ENCODE peak calls at places on chromosomes 16 and 17, in nine cellular contexts. O is NCI-H1092 treated with DMSO at 0.1 percent for 48 hours, Q is GM23338, U is adrenal gland, E is iris pigment epithelial cell, G is hepatic stellate cell, W is NCI-H446, C is uterus, A is PC-9. M is an unnamed sample.

GRCh38 chr16:88940196-88941050 is 36.6 kb downstream of the CBFA2T3 start:
- DNase-seq in G (peak; percentile 53), E (no peak), U (no peak), C (no peak), O (peak; percentile 43), A (no peak), W (peak; percentile 27), Q (peak; percentile 61), M (no peak)

GRCh38 chr17:27836651-27837050 is 36.3 kb upstream of the NOS2 start:
- DNase-seq in C (no peak), W (no peak), E (no peak), Q (no peak), U (no peak), O (no peak), A (no peak), G (no peak), M (no peak)

GRCh38 chr16:19718624-19718965 is 524 bp downstream of the IQCK start:
- DNase-seq in U (no peak), E (peak; percentile 32), W (no peak), O (peak; percentile 38), G (peak; percentile 28), C (no peak), A (no peak), Q (peak; percentile 83), M (no peak)

GRCh38 chr16:380837-381787 is 666 bp downstream of the PGAP6 start:
- DNase-seq in A (no peak), Q (peak; percentile 59), G (no peak), W (no peak), O (no peak), E (no peak), C (no peak), U (peak; percentile 54), M (peak; percentile 53)

GRCh38 chr16:88651276-88651988 is 579 bp upstream of the CYBA start:
- DNase-seq in W (no peak), A (peak; percentile 48), G (no peak), C (peak; percentile 27), O (no peak), Q (peak; percentile 48), E (no peak), U (peak; percentile 55), M (no peak)

GRCh38 chr17:4173771-4174170 is 30.8 kb downstream of the CYB5D2 start:
- DNase-seq in A (no peak), Q (no peak), U (no peak), W (no peak), O (no peak), E (no peak), C (no peak), G (no peak), M (no peak)

GRCh38 chr16:64061621-64062020 is 1060.2 kb downstream of the CDH11 start:
- DNase-seq in O (no peak), Q (no peak), U (no peak), G (no peak), E (no peak), W (no peak), C (no peak), A (no peak), M (no peak)

GRCh38 chr16:57627184-57627871 is 1.1 kb upstream of the ADGRG1 start:
- DNase-seq in W (no peak), C (no peak), A (peak; percentile 88), U (peak; percentile 49), Q (peak; percentile 71), G (peak; percentile 81), O (no peak), E (peak; percentile 78), M (no peak)

GRCh38 chr17:45144199-45145034 is 3.9 kb upstream of the HEXIM1 start:
- DNase-seq in W (no peak), C (peak; percentile 79), U (no peak), G (no peak), O (no peak), Q (peak; percentile 66), A (no peak), E (no peak), M (peak; percentile 71)

GRCh38 chr17:81517339-81518112 is 4.9 kb upstream of the ACTG1 start:
- DNase-seq in W (no peak), G (peak; percentile 74), A (no peak), E (peak; percentile 25), O (no peak), U (no peak), Q (peak; percentile 64), C (peak; percentile 31), M (peak; percentile 44)

GRCh38 chr16:2860826-2861567 is 3.0 kb upstream of the PRSS22 start:
- DNase-seq in U (no peak), A (no peak), O (no peak), G (no peak), Q (peak; percentile 59), E (no peak), W (no peak), C (no peak), M (no peak)

GRCh38 chr17:58341861-58342475 is 10.0 kb downstream of the SUPT4H1 start:
- DNase-seq in U (no peak), E (no peak), A (no peak), G (no peak), C (no peak), W (no peak), Q (no peak), O (no peak), M (no peak)

GRCh38 chr16:77946834-77947233 is 75.5 kb upstream of the CLEC3A start:
- DNase-seq in A (no peak), Q (peak; percentile 62), G (no peak), W (no peak), U (no peak), E (no peak), C (no peak), O (no peak), M (no peak)

GRCh38 chr17:48055531-48056245 is 7.5 kb downstream of the NFE2L1 start:
- DNase-seq in G (no peak), W (no peak), C (no peak), O (no peak), U (no peak), Q (peak; percentile 97), E (peak; percentile 53), A (no peak), M (no peak)

GRCh38 chr16:81921415-81921814 is 89.9 kb downstream of the SDR42E1 start:
- DNase-seq in U (no peak), G (no peak), O (no peak), A (no peak), C (no peak), Q (no peak), W (no peak), E (peak; percentile 53), M (peak; percentile 51)

GRCh38 chr17:29039764-29040598 is 3.0 kb upstream of the PIPOX start:
- DNase-seq in U (no peak), G (no peak), C (no peak), Q (no peak), W (no peak), O (no peak), A (no peak), E (peak; percentile 97), M (no peak)

GRCh38 chr17:40497704-40498103 is 3.7 kb downstream of the TNS4 start:
- DNase-seq in C (no peak), G (no peak), A (peak; percentile 55), E (no peak), W (no peak), U (no peak), O (no peak), Q (no peak), M (no peak)

GRCh38 chr16:77297996-77298637 is 98.9 kb downstream of the SYCE1L start:
- DNase-seq in A (peak; percentile 55), E (peak; percentile 59), C (no peak), W (no peak), Q (no peak), G (no peak), U (no peak), O (no peak), M (no peak)

GRCh38 chr17:44205962-44206824 is 6.5 kb upstream of the ATXN7L3 start:
- DNase-seq in G (no peak), E (no peak), O (no peak), A (no peak), C (no peak), W (no peak), U (no peak), Q (peak; percentile 49), M (no peak)

GRCh38 chr17:39205112-39205526 is 5.0 kb downstream of the RPL19 start:
- DNase-seq in G (no peak), W (no peak), E (no peak), U (no peak), A (no peak), C (no peak), Q (no peak), O (no peak), M (no peak)

GRCh38 chr17:28033972-28034714 is 8.3 kb upstream of the NLK start:
- DNase-seq in E (peak; percentile 84), U (peak; percentile 28), O (no peak), G (peak; percentile 61), Q (no peak), A (no peak), W (no peak), C (no peak), M (no peak)

GRCh38 chr17:21029032-21029431 is 13.8 kb downstream of the USP22 start:
- DNase-seq in W (no peak), C (no peak), G (peak; percentile 66), E (peak; percentile 95), A (no peak), Q (no peak), O (no peak), U (peak; percentile 83), M (no peak)

GRCh38 chr16:67150058-67150832 is 553 bp downstream of the B3GNT9 start:
- DNase-seq in C (peak; percentile 69), A (no peak), W (no peak), Q (peak; percentile 83), E (peak; percentile 75), O (peak; percentile 45), G (peak; percentile 73), U (peak; percentile 53), M (no peak)

GRCh38 chr16:17515421-17516210 is 44.9 kb upstream of the XYLT1 start:
- DNase-seq in A (no peak), U (no peak), G (peak; percentile 66), Q (no peak), O (no peak), W (no peak), E (peak; percentile 2), C (no peak), M (no peak)

GRCh38 chr16:19644877-19645276 is 73.2 kb downstream of the KNOP1 start:
- DNase-seq in G (no peak), O (no peak), C (peak; percentile 35), A (no peak), E (peak; percentile 44), W (no peak), U (no peak), Q (no peak), M (no peak)

M was measured in left lobe of liver.